ENCODE peak calls at places on chromosomes 6 and 20, in ten cellular contexts. C is stomach, S is endothelial cell of umbilical vein, O is spleen, K is HCT116, M is sigmoid colon, D is K562, L is vagina, U is HepG2, A is prostate gland. J is an unnamed sample. For H3K4me1, the result is how much of the 10 kb centered on the place peaks cover.

GRCh38 chr6:82013561-82014275 is 233.8 kb downstream of the IBTK start:
- DNase-seq in O (no peak), C (no peak), U (peak), S (peak), A (no peak), K (no peak), L (no peak), M (no peak), D (no peak), J (no peak)

GRCh38 chr6:167115054-167115453 is 7.8 kb upstream of the CCR6 start:
- DNase-seq in U (no peak), K (no peak), L (no peak), D (no peak), S (no peak), O (no peak), M (no peak), C (no peak), A (no peak), J (no peak)

GRCh38 chr20:61759286-61760065 is 306.2 kb downstream of the TAF4 start:
- DNase-seq in O (peak), C (no peak), D (no peak), U (no peak), M (peak), S (no peak), A (no peak), K (no peak), L (no peak), J (no peak)

GRCh38 chr20:47950103-47950502 is 164.8 kb upstream of the SULF2 start:
- DNase-seq in S (peak), C (no peak), L (no peak), O (no peak), U (no peak), M (no peak), A (no peak), D (no peak), K (no peak), J (no peak)

GRCh38 chr6:14129572-14129971 is 12.0 kb downstream of the CD83 start:
- DNase-seq in O (peak), A (peak), K (peak), D (peak), M (peak), C (peak), U (peak), L (no peak), S (peak), J (peak)

GRCh38 chr20:57868310-57868709 is 158.5 kb upstream of the PMEPA1 start:
- DNase-seq in M (peak), C (no peak), D (no peak), A (no peak), K (no peak), S (no peak), O (no peak), U (no peak), L (peak), J (no peak)

GRCh38 chr20:40471261-40471629 is 217.8 kb downstream of the MAFB start:
- DNase-seq in C (no peak), L (no peak), S (no peak), A (no peak), D (peak), O (no peak), U (no peak), M (no peak), K (no peak), J (peak)

GRCh38 chr6:157982297-157982579 is 575 bp downstream of the SYNJ2 start:
- DNase-seq in O (no peak), U (peak), K (no peak), D (peak), L (no peak), A (peak), S (peak), M (peak), C (peak), J (peak)

GRCh38 chr20:58514321-58515239 is 619 bp downstream of the APCDD1L start:
- DNase-seq in O (no peak), M (peak), K (no peak), A (no peak), S (no peak), D (no peak), L (no peak), C (no peak), U (no peak), J (no peak)

GRCh38 chr6:144190593-144190992 is 40.3 kb downstream of the STX11 start:
- DNase-seq in L (no peak), U (no peak), D (no peak), K (no peak), S (peak), C (no peak), M (no peak), A (no peak), O (no peak), J (no peak)

GRCh38 chr6:42929928-42930360 is 664 bp downstream of the CNPY3 start:
- DNase-seq in O (peak), A (no peak), S (peak), D (peak), K (no peak), C (peak), U (no peak), L (no peak), M (peak), J (peak)

GRCh38 chr20:15310361-15310760 is 972.9 kb upstream of the FLRT3 start:
- DNase-seq in O (no peak), A (no peak), M (no peak), L (no peak), K (no peak), S (peak), C (no peak), U (no peak), D (no peak), J (no peak)

GRCh38 chr20:24745617-24746350 is 203.3 kb upstream of the CST7 start:
- DNase-seq in L (peak), M (no peak), D (no peak), K (no peak), S (no peak), O (no peak), A (no peak), C (no peak), U (no peak), J (no peak)

GRCh38 chr20:20363449-20364015 is 4.4 kb upstream of the INSM1 start:
- DNase-seq in U (no peak), A (no peak), M (no peak), S (no peak), D (no peak), C (no peak), O (no peak), L (no peak), K (no peak), J (no peak)

GRCh38 chr20:42485566-42485965 is 704.1 kb downstream of the PTPRT start:
- DNase-seq in M (no peak), C (no peak), O (no peak), L (no peak), K (no peak), A (no peak), U (no peak), D (no peak), S (no peak), J (no peak)

GRCh38 chr6:107458687-107459282 is 579 bp downstream of the PDSS2 start:
- DNase-seq in U (peak), S (peak), D (peak), L (no peak), O (peak), C (no peak), K (no peak), M (no peak), A (peak), J (peak)

GRCh38 chr20:50868509-50869495 is 62.4 kb downstream of the ADNP start:
- DNase-seq in M (no peak), O (peak), L (no peak), C (no peak), U (peak), D (no peak), K (no peak), S (no peak), A (no peak), J (no peak)

GRCh38 chr20:45320948-45321595 is 13.0 kb upstream of the MATN4 start:
- DNase-seq in D (no peak), C (no peak), U (no peak), O (no peak), L (no peak), A (no peak), S (no peak), M (no peak), K (no peak), J (no peak)
- H3K4me1 ChIP-seq in D (under half), C (under half), U (under half), O (under half), L (under half), A (under half), S (under half), M (under half), K (under half), J (under half)

DNA sequence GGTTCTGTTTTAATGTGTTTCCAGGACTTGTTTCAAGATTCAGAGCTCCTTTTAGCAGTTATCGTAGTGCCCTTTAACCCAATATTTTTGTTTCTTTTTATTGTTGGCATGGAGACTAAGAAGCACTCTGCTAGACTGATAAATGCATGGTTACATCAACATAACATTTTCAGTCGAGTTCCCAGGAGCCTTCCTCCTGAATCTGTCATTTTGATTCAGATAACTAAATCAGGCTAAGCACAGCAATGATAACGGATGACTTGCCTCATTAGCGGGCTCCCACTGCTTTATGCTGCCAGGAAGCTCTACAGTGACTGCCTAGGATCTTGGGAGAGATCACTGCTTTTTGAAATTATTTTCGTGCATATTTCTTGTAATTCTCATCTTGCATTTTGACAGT is 772.8 kb upstream of the GJE1 start:
- DNase-seq in L (no peak), M (no peak), O (no peak), S (peak), U (no peak), D (no peak), C (no peak), A (no peak), K (no peak), J (no peak)
- H3K27ac ChIP-seq in L (no peak), M (no peak), O (no peak), S (no peak), U (no peak), D (no peak), C (no peak), A (no peak), K (no peak), J (no peak)

GRCh38 chr6:151320140-151320539 is 71.2 kb downstream of the ZBTB2 start:
- DNase-seq in D (no peak), M (no peak), S (no peak), O (no peak), K (no peak), L (no peak), A (no peak), C (no peak), U (no peak), J (no peak)

GRCh38 chr6:151317995-151318365 is 73.4 kb downstream of the ZBTB2 start:
- DNase-seq in M (no peak), D (no peak), S (no peak), C (no peak), U (peak), A (no peak), O (no peak), L (no peak), K (no peak), J (no peak)

GRCh38 chr6:151321438-151321837 is 69.9 kb downstream of the ZBTB2 start:
- DNase-seq in L (no peak), A (no peak), O (no peak), U (no peak), D (no peak), K (no peak), S (no peak), M (no peak), C (no peak), J (no peak)

GRCh38 chr6:151313060-151313459 is 73.3 kb downstream of the AKAP12 start:
- DNase-seq in S (peak), A (no peak), C (no peak), U (peak), K (no peak), L (no peak), M (no peak), O (no peak), D (no peak), J (no peak)

GRCh38 chr6:151317206-151317994 is 74.0 kb downstream of the ZBTB2 start:
- DNase-seq in C (no peak), K (no peak), S (peak), D (no peak), O (no peak), A (no peak), L (no peak), U (no peak), M (no peak), J (no peak)
- TF ChIP-seq POLR2AphosphoS5 in C (no peak), K (no peak), S (no peak), D (no peak), O (no peak), A (no peak), L (no peak), U (no peak), M (no peak), J (no peak)

GRCh38 chr20:23152308-23152892 is 66.3 kb upstream of the CD93 start:
- DNase-seq in L (peak), M (peak), A (no peak), K (no peak), D (peak), S (peak), O (no peak), C (peak), U (peak), J (peak)
- H3K4me1 ChIP-seq in L (under half), M (under half), A (under half), K (half or more), D (half or more), S (half or more), O (half or more), C (under half), U (half or more), J (under half)

GRCh38 chr20:63238491-63239126 is 2.9 kb downstream of the BIRC7 start:
- DNase-seq in L (no peak), D (peak), A (no peak), S (no peak), K (no peak), M (no peak), C (no peak), O (no peak), U (no peak), J (no peak)
- H3K27ac ChIP-seq in L (no peak), D (no peak), A (no peak), S (no peak), K (no peak), M (no peak), C (no peak), O (no peak), U (no peak), J (no peak)

GRCh38 chr6:108564178-108564577 is 3.5 kb downstream of the FOXO3 start:
- DNase-seq in U (no peak), L (no peak), A (no peak), D (no peak), O (no peak), S (peak), K (peak), C (no peak), M (no peak), J (no peak)
- TF ChIP-seq POLR2AphosphoS5 in U (no peak), L (peak), A (no peak), D (no peak), O (no peak), S (no peak), K (no peak), C (peak), M (no peak), J (peak)

GRCh38 chr6:39224523-39225182 is 4.6 kb downstream of the KCNK5 start:
- DNase-seq in C (no peak), K (no peak), M (no peak), A (no peak), D (no peak), U (no peak), S (no peak), O (no peak), L (no peak), J (peak)
- H3K4me1 ChIP-seq in C (half or more), K (under half), M (under half), A (under half), D (half or more), U (under half), S (under half), O (half or more), L (under half), J (half or more)

GRCh38 chr20:2778602-2779321 is 21.7 kb downstream of the CPXM1 start:
- DNase-seq in U (no peak), L (no peak), K (no peak), O (no peak), C (no peak), M (no peak), D (no peak), S (no peak), A (no peak), J (no peak)
- H3K27ac ChIP-seq in U (no peak), L (no peak), K (no peak), O (no peak), C (no peak), M (no peak), D (no peak), S (no peak), A (no peak), J (no peak)

GRCh38 chr6:53831956-53832660 is 37.3 kb downstream of the LRRC1 start:
- DNase-seq in D (no peak), A (no peak), M (no peak), K (no peak), L (no peak), C (no peak), U (no peak), O (no peak), S (no peak), J (no peak)

GRCh38 chr6:53833147-53833546 is 38.3 kb downstream of the LRRC1 start:
- DNase-seq in M (no peak), U (no peak), O (no peak), K (no peak), C (no peak), S (no peak), L (no peak), D (no peak), A (no peak), J (no peak)

GRCh38 chr6:53831081-53831839 is 36.5 kb downstream of the LRRC1 start:
- DNase-seq in U (no peak), M (no peak), K (no peak), D (no peak), C (no peak), L (no peak), O (no peak), A (no peak), S (no peak), J (no peak)

GRCh38 chr6:53830356-53830755 is 35.6 kb downstream of the LRRC1 start:
- DNase-seq in D (no peak), M (no peak), K (no peak), A (no peak), C (no peak), S (no peak), L (no peak), O (no peak), U (no peak), J (no peak)

GRCh38 chr6:53834134-53834533 is 39.3 kb downstream of the LRRC1 start:
- DNase-seq in C (no peak), K (no peak), D (no peak), U (no peak), O (no peak), L (no peak), S (no peak), A (no peak), M (no peak), J (no peak)
- TF ChIP-seq POLR2AphosphoS5 in C (no peak), K (no peak), D (no peak), U (no peak), O (no peak), L (no peak), S (no peak), A (no peak), M (peak), J (no peak)

J was measured in transverse colon.